ENCODE peak calls at places on chromosomes 4 and X, in nine cellular contexts. W is tibial nerve, X is brain microvascular endothelial cell, Q is WTC11, K is osteocyte, S is hepatocyte, Z is GM12865, F is upper lobe of right lung, Y is activated B cell treated with CpG ODN at 0.5 μM for 24 hours. B is an unnamed sample.

GRCh38 chrX:76172325-76172887 is 456 bp upstream of the PBDC1 start:
- DNase-seq in W (no peak), X (no peak), Q (no peak), K (no peak), S (no peak), Z (no peak), F (no peak), Y (no peak), B (no peak)

GRCh38 chr4:185504098-185505047 is 30.9 kb downstream of the PDLIM3 start:
- DNase-seq in W (peak), X (peak), Q (no peak), K (no peak), S (no peak), Z (no peak), F (peak), Y (no peak), B (no peak)

GRCh38 chrX:36867143-36867542 is 141.0 kb upstream of the FAM47C start:
- DNase-seq in W (peak), X (peak), Q (no peak), K (no peak), S (peak), Z (peak), F (no peak), Y (no peak), B (no peak)

GRCh38 chrX:15789979-15790765 is at the start of gene ZRSR2:
- DNase-seq in W (peak), X (peak), Q (peak), K (peak), S (peak), Z (peak), F (peak), Y (peak), B (peak)

GRCh38 chr4:24279492-24279891 is 304.9 kb downstream of the DHX15 start:
- DNase-seq in W (no peak), X (no peak), Q (no peak), K (no peak), S (no peak), Z (no peak), F (no peak), Y (no peak), B (no peak)

GRCh38 chr4:151029537-151029936 is 14.5 kb upstream of the LRBA start:
- DNase-seq in W (no peak), X (no peak), Q (no peak), K (no peak), S (no peak), Z (no peak), F (no peak), Y (no peak), B (no peak)

GRCh38 chr4:8723222-8723980 is 130.8 kb downstream of the CPZ start:
- DNase-seq in W (no peak), X (no peak), Q (peak), K (peak), S (no peak), Z (no peak), F (peak), Y (no peak), B (no peak)

GRCh38 chrX:9327747-9328145 is 137.1 kb upstream of the TBL1X start:
- DNase-seq in W (no peak), X (peak), Q (no peak), K (no peak), S (no peak), Z (no peak), F (no peak), Y (no peak), B (no peak)

GRCh38 chr4:123304151-123305021 is 92.2 kb upstream of the SPRY1 start:
- DNase-seq in W (no peak), X (no peak), Q (peak), K (no peak), S (no peak), Z (peak), F (no peak), Y (no peak), B (no peak)

GRCh38 chr4:139656614-139657486 is 8.8 kb upstream of the MGST2 start:
- DNase-seq in W (peak), X (peak), Q (peak), K (peak), S (peak), Z (peak), F (peak), Y (no peak), B (peak)

GRCh38 chr4:25180524-25181131 is 20.4 kb upstream of the SEPSECS start:
- DNase-seq in W (no peak), X (peak), Q (peak), K (no peak), S (peak), Z (peak), F (no peak), Y (no peak), B (no peak)

GRCh38 chrX:150205011-150205410 is 158.1 kb upstream of the MAMLD1 start:
- DNase-seq in W (peak), X (no peak), Q (no peak), K (no peak), S (no peak), Z (no peak), F (no peak), Y (no peak), B (no peak)

GRCh38 chrX:132710756-132711155 is 221.9 kb upstream of the MBNL3 start:
- DNase-seq in W (no peak), X (no peak), Q (no peak), K (no peak), S (no peak), Z (no peak), F (no peak), Y (no peak), B (no peak)

GRCh38 chr4:126687655-126688358 is 945.0 kb upstream of the INTU start:
- DNase-seq in W (no peak), X (no peak), Q (no peak), K (no peak), S (no peak), Z (no peak), F (no peak), Y (no peak), B (no peak)

GRCh38 chr4:144750348-144750747 is 104.4 kb downstream of the HHIP start:
- DNase-seq in W (no peak), X (no peak), Q (no peak), K (no peak), S (no peak), Z (no peak), F (no peak), Y (no peak), B (no peak)

GRCh38 chrX:10900585-10901289 is 210.4 kb upstream of the HCCS start:
- DNase-seq in W (no peak), X (peak), Q (no peak), K (no peak), S (peak), Z (no peak), F (no peak), Y (no peak), B (no peak)

GRCh38 chrX:87402256-87402655 is 115.3 kb upstream of the KLHL4 start:
- DNase-seq in W (no peak), X (no peak), Q (no peak), K (no peak), S (no peak), Z (no peak), F (no peak), Y (no peak), B (no peak)

GRCh38 chrX:131895002-131895401 is 128.1 kb upstream of the STK26 start:
- DNase-seq in W (no peak), X (peak), Q (no peak), K (no peak), S (no peak), Z (no peak), F (no peak), Y (no peak), B (no peak)

GRCh38 chr4:56699537-56699936 is 18.4 kb upstream of the HOPX start:
- DNase-seq in W (no peak), X (no peak), Q (no peak), K (no peak), S (no peak), Z (no peak), F (no peak), Y (no peak), B (no peak)

GRCh38 chr4:98117363-98117762 is 25.9 kb downstream of the STPG2 start:
- DNase-seq in W (no peak), X (no peak), Q (no peak), K (no peak), S (no peak), Z (no peak), F (no peak), Y (no peak), B (no peak)

GRCh38 chr4:98110214-98110613 is 33.1 kb downstream of the STPG2 start:
- DNase-seq in W (no peak), X (no peak), Q (no peak), K (no peak), S (no peak), Z (no peak), F (no peak), Y (no peak), B (no peak)

GRCh38 chr4:98110929-98111328 is 32.3 kb downstream of the STPG2 start:
- DNase-seq in W (no peak), X (no peak), Q (no peak), K (no peak), S (no peak), Z (no peak), F (no peak), Y (no peak), B (no peak)

DNA sequence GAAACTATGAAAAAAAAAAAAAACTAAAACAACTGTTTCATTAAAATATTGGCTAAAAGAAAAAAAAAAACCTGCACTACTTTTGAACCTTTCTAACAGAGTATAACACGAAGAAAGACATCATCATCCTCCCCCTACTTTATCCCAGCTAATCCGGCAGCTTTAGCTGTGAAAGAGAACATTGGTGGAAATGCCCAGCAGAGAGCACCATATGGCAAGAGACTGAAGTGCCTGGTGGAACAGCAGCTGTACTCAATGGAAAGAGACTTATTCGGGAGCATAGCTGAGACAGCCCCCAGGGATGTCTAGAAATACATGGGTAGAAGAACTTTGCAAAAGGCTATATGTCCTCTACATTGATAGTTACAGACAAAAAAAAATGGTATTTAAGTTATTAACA is 30.3 kb downstream of the STPG2 start:
- DNase-seq in W (no peak), X (peak), Q (no peak), K (no peak), S (peak), Z (peak), F (no peak), Y (no peak), B (no peak)
- TF ChIP-seq CTCF in W (no peak), X (peak), Q (no peak), K (peak), S (peak), Z (peak), F (no peak), Y (no peak), B (peak)

GRCh38 chrX:116490091-116490490 is 27.3 kb upstream of the CT83 start:
- DNase-seq in W (no peak), X (no peak), Q (no peak), K (no peak), S (no peak), Z (no peak), F (no peak), Y (no peak), B (no peak)
- TF ChIP-seq CTCF in W (no peak), X (no peak), Q (no peak), K (peak), S (peak), Z (no peak), F (peak), Y (no peak), B (peak)

GRCh38 chr4:113761682-113762060 is at the start of gene CAMK2D:
- DNase-seq in W (peak), X (peak), Q (peak), K (peak), S (peak), Z (peak), F (peak), Y (peak), B (peak)
- TF ChIP-seq CTCF in W (peak), X (peak), Q (no peak), K (peak), S (peak), Z (peak), F (peak), Y (no peak), B (peak)

DNA sequence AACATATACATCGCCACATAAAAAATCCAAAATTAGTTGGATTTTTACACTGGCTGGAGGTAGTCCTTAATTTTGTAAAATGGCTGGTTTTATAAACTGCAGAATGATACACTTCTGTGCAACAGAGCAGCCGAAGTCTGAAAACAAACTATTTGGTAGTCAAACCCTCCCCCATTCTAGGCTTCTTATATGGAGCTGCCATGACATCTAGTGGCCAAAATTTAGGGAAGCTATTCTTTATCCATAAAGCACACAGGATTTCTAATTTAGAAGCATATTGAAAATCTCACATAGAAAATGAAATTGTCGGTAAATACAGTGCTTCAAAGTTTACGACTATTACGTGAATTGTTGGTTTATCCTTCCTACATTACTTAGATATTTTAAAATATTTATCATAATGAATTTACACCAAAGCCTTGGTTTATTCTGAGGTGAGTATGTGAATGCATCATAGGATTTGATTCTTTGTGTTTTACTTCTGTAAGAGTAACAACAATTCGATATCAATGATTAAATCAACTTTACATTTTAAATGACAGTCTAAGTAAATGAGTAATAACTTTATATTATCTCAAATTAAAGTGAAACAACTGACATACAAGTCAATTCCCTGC is 113.4 kb upstream of the FAM241A start:
- DNase-seq in W (peak), X (peak), Q (no peak), K (no peak), S (peak), Z (peak), F (no peak), Y (no peak), B (peak)
- TF ChIP-seq CTCF in W (peak), X (peak), Q (no peak), K (peak), S (peak), Z (peak), F (peak), Y (no peak), B (peak)

DNA sequence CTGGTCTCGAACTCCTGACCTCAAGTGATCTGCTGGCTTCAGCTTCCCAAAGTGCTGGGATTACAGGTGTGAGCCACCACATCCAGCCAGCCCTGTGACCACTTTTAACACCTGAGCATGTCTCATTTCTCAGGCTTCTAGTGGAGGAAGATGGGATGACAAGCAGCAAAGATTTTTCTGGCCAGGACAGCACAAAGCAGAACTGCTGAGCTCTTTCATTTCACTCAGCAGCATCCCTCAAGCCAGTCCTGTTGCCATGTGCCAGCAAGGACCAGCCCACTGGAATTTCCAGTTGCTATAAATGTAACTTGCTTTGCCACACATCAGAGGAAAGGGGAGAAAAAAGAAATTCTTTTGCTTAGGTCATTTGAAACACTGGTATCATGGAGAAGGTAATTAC is 75.9 kb downstream of the SLC9A7 start:
- DNase-seq in W (no peak), X (no peak), Q (peak), K (no peak), S (no peak), Z (peak), F (no peak), Y (no peak), B (no peak)
- TF ChIP-seq CTCF in W (no peak), X (peak), Q (no peak), K (no peak), S (no peak), Z (peak), F (no peak), Y (no peak), B (no peak)